ENCODE peak calls at places on chromosome 13, in ten cellular contexts. One of them, this sample, is unnamed.
A peak's percentile ranks its signal among the peaks of the same experiment; 100 is the strongest.

GRCh38 chr13:110712081-110712848 is 1.2 kb upstream of the ING1 start:
- DNase-seq in RWPE1: peak; percentile 82
- DNase-seq in KG1: peak; percentile 81
- DNase-seq in NCI-H748 treated with DMSO at 0.1 percent for 48 hours: peak; percentile 89
- DNase-seq in putamen: peak; percentile 92
- DNase-seq in aorta: peak; percentile 90
- DNase-seq in ovary: peak; percentile 92
- DNase-seq in mesenteric fat pad: peak; percentile 95
- DNase-seq in hypothalamus: peak; percentile 80
- DNase-seq in naive thymus-derived CD8-positive, alpha-beta T cell: peak; percentile 78
- DNase-seq in this sample: peak; percentile 82

GRCh38 chr13:104414771-104415170 is 1348.6 kb upstream of the SLC10A2 start:
- DNase-seq in naive thymus-derived CD8-positive, alpha-beta T cell: no peak
- DNase-seq in putamen: no peak
- DNase-seq in ovary: no peak
- DNase-seq in KG1: no peak
- DNase-seq in mesenteric fat pad: no peak
- DNase-seq in RWPE1: no peak
- DNase-seq in aorta: no peak
- DNase-seq in NCI-H748 treated with DMSO at 0.1 percent for 48 hours: no peak
- DNase-seq in hypothalamus: no peak
- DNase-seq in this sample: no peak

GRCh38 chr13:38872693-38873092 is 117.9 kb downstream of the STOML3 start:
- DNase-seq in ovary: peak; percentile 38
- DNase-seq in KG1: no peak
- DNase-seq in mesenteric fat pad: no peak
- DNase-seq in NCI-H748 treated with DMSO at 0.1 percent for 48 hours: peak; percentile 64
- DNase-seq in aorta: no peak
- DNase-seq in hypothalamus: peak; percentile 42
- DNase-seq in naive thymus-derived CD8-positive, alpha-beta T cell: peak; percentile 20
- DNase-seq in putamen: peak; percentile 56
- DNase-seq in RWPE1: no peak
- DNase-seq in this sample: no peak

GRCh38 chr13:112637017-112637801 is 49.3 kb upstream of the TUBGCP3 start:
- DNase-seq in KG1: no peak
- DNase-seq in RWPE1: no peak
- DNase-seq in NCI-H748 treated with DMSO at 0.1 percent for 48 hours: no peak
- DNase-seq in aorta: no peak
- DNase-seq in mesenteric fat pad: peak; percentile 78
- DNase-seq in putamen: no peak
- DNase-seq in naive thymus-derived CD8-positive, alpha-beta T cell: no peak
- DNase-seq in ovary: no peak
- DNase-seq in hypothalamus: no peak
- DNase-seq in this sample: no peak

GRCh38 chr13:27379694-27380596 is 44.5 kb upstream of the GTF3A start:
- DNase-seq in aorta: peak; percentile 56
- DNase-seq in mesenteric fat pad: no peak
- DNase-seq in hypothalamus: peak; percentile 21
- DNase-seq in putamen: no peak
- DNase-seq in KG1: peak; percentile 31
- DNase-seq in RWPE1: peak; percentile 38
- DNase-seq in NCI-H748 treated with DMSO at 0.1 percent for 48 hours: peak; percentile 97
- DNase-seq in ovary: peak; percentile 74
- DNase-seq in naive thymus-derived CD8-positive, alpha-beta T cell: peak; percentile 37
- DNase-seq in this sample: peak; percentile 30

GRCh38 chr13:102195566-102196462 is 206.0 kb downstream of the FGF14 start:
- DNase-seq in ovary: no peak
- DNase-seq in hypothalamus: no peak
- DNase-seq in naive thymus-derived CD8-positive, alpha-beta T cell: no peak
- DNase-seq in KG1: no peak
- DNase-seq in RWPE1: no peak
- DNase-seq in mesenteric fat pad: no peak
- DNase-seq in NCI-H748 treated with DMSO at 0.1 percent for 48 hours: peak; percentile 64
- DNase-seq in putamen: no peak
- DNase-seq in aorta: no peak
- DNase-seq in this sample: no peak

GRCh38 chr13:100890645-100891044 is 216.1 kb upstream of the TMTC4 start:
- DNase-seq in aorta: no peak
- DNase-seq in NCI-H748 treated with DMSO at 0.1 percent for 48 hours: no peak
- DNase-seq in RWPE1: no peak
- DNase-seq in hypothalamus: no peak
- DNase-seq in putamen: no peak
- DNase-seq in KG1: no peak
- DNase-seq in mesenteric fat pad: no peak
- DNase-seq in naive thymus-derived CD8-positive, alpha-beta T cell: no peak
- DNase-seq in ovary: no peak
- DNase-seq in this sample: no peak

GRCh38 chr13:67117010-67117550 is 113.1 kb downstream of the PCDH9 start:
- DNase-seq in RWPE1: no peak
- DNase-seq in mesenteric fat pad: no peak
- DNase-seq in NCI-H748 treated with DMSO at 0.1 percent for 48 hours: no peak
- DNase-seq in naive thymus-derived CD8-positive, alpha-beta T cell: no peak
- DNase-seq in ovary: no peak
- DNase-seq in hypothalamus: no peak
- DNase-seq in aorta: no peak
- DNase-seq in putamen: peak; percentile 70
- DNase-seq in KG1: no peak
- DNase-seq in this sample: no peak

This sample was measured in stimulated activated CD8-positive, alpha-beta memory T cell treated with anti-CD3 and anti-CD28 coated beads, Interleukin-2, amount 100 ng/mL, for 1 hour.